ENCODE peak calls at places on chromosomes 12 and 14, in nine cellular contexts. P is GM23248, F is HCT116, B is PC-3, L is neural progenitor cell, G is MM.1S, M is hepatocyte, I is GM23338, J is SK-N-SH. E is an unnamed sample.

GRCh38 chr14:32986791-32987545 is 48.3 kb downstream of the NPAS3 start:
- DNase-seq in P (peak; percentile 52), F (no peak), B (no peak), L (peak; percentile 37), G (no peak), M (no peak), I (peak; percentile 26), J (no peak), E (no peak)

GRCh38 chr12:57836442-57837375 is 9.8 kb downstream of the CTDSP2 start:
- DNase-seq in P (peak; percentile 82), F (no peak), B (peak; percentile 25), L (peak; percentile 68), G (peak; percentile 78), M (peak; percentile 71), I (peak; percentile 84), J (no peak), E (peak; percentile 83)

GRCh38 chr14:66509874-66510273 is 1.9 kb downstream of the GPHN start:
- DNase-seq in P (peak; percentile 18), F (no peak), B (no peak), L (peak; percentile 13), G (no peak), M (no peak), I (peak; percentile 26), J (no peak), E (no peak)

GRCh38 chr14:104080557-104081492 is 4.7 kb upstream of the ASPG start:
- DNase-seq in P (no peak), F (no peak), B (no peak), L (no peak), G (no peak), M (peak; percentile 13), I (no peak), J (no peak), E (no peak)

GRCh38 chr12:116099664-116100432 is 177.6 kb downstream of the MED13L start:
- DNase-seq in P (no peak), F (no peak), B (no peak), L (no peak), G (no peak), M (no peak), I (no peak), J (no peak), E (no peak)

GRCh38 chr14:51410846-51411245 is 170.8 kb downstream of the TMX1 start:
- DNase-seq in P (no peak), F (no peak), B (no peak), L (no peak), G (no peak), M (no peak), I (no peak), J (no peak), E (no peak)

GRCh38 chr12:79678306-79678705 is 12.5 kb downstream of the PAWR start:
- DNase-seq in P (no peak), F (no peak), B (peak; percentile 35), L (no peak), G (no peak), M (no peak), I (no peak), J (no peak), E (no peak)

GRCh38 chr12:109947511-109947910 is 47.4 kb downstream of the TCHP start:
- DNase-seq in P (peak; percentile 75), F (no peak), B (no peak), L (no peak), G (no peak), M (no peak), I (no peak), J (no peak), E (no peak)

GRCh38 chr14:60188115-60188514 is 22.9 kb upstream of the DHRS7 start:
- DNase-seq in P (no peak), F (no peak), B (peak; percentile 72), L (no peak), G (no peak), M (no peak), I (no peak), J (no peak), E (peak; percentile 72)

GRCh38 chr14:54175298-54175942 is 218.8 kb upstream of the BMP4 start:
- DNase-seq in P (peak; percentile 73), F (peak; percentile 78), B (peak; percentile 100), L (peak; percentile 83), G (peak; percentile 42), M (peak; percentile 88), I (peak; percentile 93), J (peak; percentile 54), E (peak; percentile 65)

GRCh38 chr12:108647936-108648287 is 14.2 kb upstream of the SELPLG start:
- DNase-seq in P (no peak), F (no peak), B (no peak), L (no peak), G (no peak), M (no peak), I (no peak), J (no peak), E (no peak)

GRCh38 chr14:33911046-33911445 is 39.8 kb downstream of the EGLN3 start:
- DNase-seq in P (no peak), F (no peak), B (no peak), L (no peak), G (no peak), M (no peak), I (no peak), J (no peak), E (no peak)

GRCh38 chr14:83255015-83255726 is 1721.5 kb upstream of the SEL1L start:
- DNase-seq in P (no peak), F (no peak), B (no peak), L (no peak), G (no peak), M (no peak), I (no peak), J (no peak), E (no peak)

GRCh38 chr12:123069436-123070266 is 81.2 kb downstream of the PITPNM2 start:
- DNase-seq in P (no peak), F (no peak), B (no peak), L (no peak), G (no peak), M (peak; percentile 24), I (no peak), J (peak; percentile 40), E (no peak)

GRCh38 chr14:55500219-55500701 is 59.8 kb upstream of the TBPL2 start:
- DNase-seq in P (no peak), F (no peak), B (no peak), L (no peak), G (no peak), M (no peak), I (peak; percentile 82), J (no peak), E (no peak)

GRCh38 chr12:95458761-95459160 is 15.2 kb upstream of the METAP2 start:
- DNase-seq in P (no peak), F (no peak), B (no peak), L (no peak), G (no peak), M (no peak), I (no peak), J (no peak), E (no peak)

GRCh38 chr14:67172056-67172455 is 17.2 kb upstream of the GARIN2 start:
- DNase-seq in P (no peak), F (no peak), B (no peak), L (no peak), G (no peak), M (no peak), I (no peak), J (no peak), E (no peak)

GRCh38 chr14:49944501-49944900 is 51.6 kb downstream of the ARF6 start:
- DNase-seq in P (no peak), F (no peak), B (no peak), L (no peak), G (no peak), M (no peak), I (no peak), J (no peak), E (no peak)

GRCh38 chr12:41531147-41531829 is 343.2 kb downstream of the PDZRN4 start:
- DNase-seq in P (no peak), F (no peak), B (no peak), L (no peak), G (no peak), M (no peak), I (no peak), J (no peak), E (no peak)

GRCh38 chr12:115078988-115079387 is 395.0 kb upstream of the TBX3 start:
- DNase-seq in P (no peak), F (no peak), B (no peak), L (no peak), G (no peak), M (no peak), I (no peak), J (no peak), E (no peak)
- H3K27ac ChIP-seq in P (no peak overlapping the region), F (no peak overlapping the region), B (no peak overlapping the region), L (no peak overlapping the region), G (no peak overlapping the region), M (no peak overlapping the region), I (no peak overlapping the region), J (no peak overlapping the region), E (no peak overlapping the region)

GRCh38 chr12:122006186-122006926 is 15.3 kb upstream of the BCL7A start:
- DNase-seq in P (no peak), F (no peak), B (no peak), L (no peak), G (no peak), M (no peak), I (no peak), J (no peak), E (peak; percentile 93)

GRCh38 chr12:122013136-122013535 is 8.5 kb upstream of the BCL7A start:
- DNase-seq in P (no peak), F (no peak), B (no peak), L (no peak), G (no peak), M (no peak), I (no peak), J (no peak), E (no peak)

GRCh38 chr12:122013792-122014590 is 7.7 kb upstream of the BCL7A start:
- DNase-seq in P (no peak), F (no peak), B (no peak), L (no peak), G (no peak), M (no peak), I (no peak), J (no peak), E (peak; percentile 79)

GRCh38 chr12:122012184-122012583 is 9.5 kb upstream of the BCL7A start:
- DNase-seq in P (no peak), F (no peak), B (peak; percentile 36), L (no peak), G (no peak), M (no peak), I (no peak), J (no peak), E (no peak)

GRCh38 chr12:122009741-122010140 is 11.9 kb upstream of the BCL7A start:
- DNase-seq in P (no peak), F (no peak), B (no peak), L (no peak), G (no peak), M (no peak), I (no peak), J (no peak), E (peak; percentile 93)
- TF ChIP-seq EZH2phosphoT487 in P (no peak), F (no peak), B (no peak), L (no peak), G (no peak), M (no peak), I (no peak), J (no peak), E (no peak)

GRCh38 chr12:92926549-92926948 is 2.5 kb downstream of the EEA1 start:
- DNase-seq in P (no peak), F (no peak), B (no peak), L (peak; percentile 6), G (no peak), M (no peak), I (no peak), J (no peak), E (no peak)
- H3K4me3 ChIP-seq in P (peak overlapping the region; percentile 83), F (no peak overlapping the region), B (peak overlapping the region; percentile 82), L (no peak overlapping the region), G (no peak overlapping the region), M (no peak overlapping the region), I (peak overlapping the region; percentile 66), J (peak overlapping the region; percentile 73), E (peak overlapping the region; percentile 75)

GRCh38 chr12:81080431-81080983 is 2.6 kb downstream of the ACSS3 start:
- DNase-seq in P (no peak), F (no peak), B (no peak), L (no peak), G (no peak), M (no peak), I (no peak), J (no peak), E (no peak)
- H3K27ac ChIP-seq in P (no peak overlapping the region), F (no peak overlapping the region), B (no peak overlapping the region), L (no peak overlapping the region), G (no peak overlapping the region), M (no peak overlapping the region), I (no peak overlapping the region), J (no peak overlapping the region), E (no peak overlapping the region)